ENCODE peak calls at places on chromosomes 11 and 22, in six cellular contexts. One of them, this sample, is unnamed. For H3K27me3, the result is how much of the 10 kb centered on the place peaks cover.

GRCh38 chr11:111272420-111272819 is 25.9 kb upstream of the POU2AF3 start:
- DNase-seq in psoas muscle: no peak
- DNase-seq in brain microvascular endothelial cell: no peak
- DNase-seq in PC-3: no peak
- DNase-seq in keratinocyte: no peak
- DNase-seq in IMR-90: no peak
- DNase-seq in this sample: no peak

GRCh38 chr11:2794947-2795346 is 90.6 kb downstream of the CDKN1C start:
- DNase-seq in psoas muscle: peak
- DNase-seq in brain microvascular endothelial cell: no peak
- DNase-seq in PC-3: no peak
- DNase-seq in keratinocyte: no peak
- DNase-seq in IMR-90: no peak
- DNase-seq in this sample: peak

GRCh38 chr22:24871611-24872205 is 65.7 kb downstream of the SGSM1 start:
- DNase-seq in psoas muscle: no peak
- DNase-seq in brain microvascular endothelial cell: no peak
- DNase-seq in PC-3: no peak
- DNase-seq in keratinocyte: no peak
- DNase-seq in IMR-90: no peak
- DNase-seq in this sample: no peak

GRCh38 chr11:69242583-69242940 is 51.4 kb upstream of the MYEOV start:
- DNase-seq in psoas muscle: no peak
- DNase-seq in brain microvascular endothelial cell: no peak
- DNase-seq in PC-3: no peak
- DNase-seq in keratinocyte: no peak
- DNase-seq in IMR-90: no peak
- DNase-seq in this sample: no peak

GRCh38 chr11:132644511-132644910 is 887.8 kb downstream of the OPCML start:
- DNase-seq in psoas muscle: no peak
- DNase-seq in brain microvascular endothelial cell: no peak
- DNase-seq in PC-3: no peak
- DNase-seq in keratinocyte: no peak
- DNase-seq in IMR-90: no peak
- DNase-seq in this sample: no peak

GRCh38 chr11:34855021-34855753 is 61.0 kb downstream of the APIP start:
- DNase-seq in psoas muscle: no peak
- DNase-seq in brain microvascular endothelial cell: no peak
- DNase-seq in PC-3: peak
- DNase-seq in keratinocyte: no peak
- DNase-seq in IMR-90: no peak
- DNase-seq in this sample: no peak

GRCh38 chr11:20596629-20597129 is 2.7 kb upstream of the SLC6A5 start:
- DNase-seq in psoas muscle: no peak
- DNase-seq in brain microvascular endothelial cell: no peak
- DNase-seq in PC-3: no peak
- DNase-seq in keratinocyte: no peak
- DNase-seq in IMR-90: no peak
- DNase-seq in this sample: no peak

GRCh38 chr11:76030973-76031590 is 175.2 kb downstream of the WNT11 start:
- DNase-seq in psoas muscle: no peak
- DNase-seq in brain microvascular endothelial cell: peak
- DNase-seq in PC-3: peak
- DNase-seq in keratinocyte: no peak
- DNase-seq in IMR-90: no peak
- DNase-seq in this sample: no peak

GRCh38 chr22:49402169-49402568 is 425.5 kb downstream of the BRD1 start:
- DNase-seq in psoas muscle: no peak
- DNase-seq in brain microvascular endothelial cell: no peak
- DNase-seq in PC-3: no peak
- DNase-seq in keratinocyte: no peak
- DNase-seq in IMR-90: no peak
- DNase-seq in this sample: no peak

GRCh38 chr11:83694191-83694905 is 408.2 kb upstream of the CCDC90B start:
- DNase-seq in psoas muscle: no peak
- DNase-seq in brain microvascular endothelial cell: no peak
- DNase-seq in PC-3: no peak
- DNase-seq in keratinocyte: no peak
- DNase-seq in IMR-90: no peak
- DNase-seq in this sample: no peak

GRCh38 chr11:83693279-83693992 is 407.3 kb upstream of the CCDC90B start:
- DNase-seq in psoas muscle: no peak
- DNase-seq in brain microvascular endothelial cell: no peak
- DNase-seq in PC-3: no peak
- DNase-seq in keratinocyte: no peak
- DNase-seq in IMR-90: no peak
- DNase-seq in this sample: no peak

GRCh38 chr11:83687787-83688186 is 401.6 kb upstream of the CCDC90B start:
- DNase-seq in psoas muscle: no peak
- DNase-seq in brain microvascular endothelial cell: no peak
- DNase-seq in PC-3: no peak
- DNase-seq in keratinocyte: no peak
- DNase-seq in IMR-90: no peak
- DNase-seq in this sample: no peak

GRCh38 chr11:83689062-83689461 is 402.9 kb upstream of the CCDC90B start:
- DNase-seq in psoas muscle: no peak
- DNase-seq in brain microvascular endothelial cell: no peak
- DNase-seq in PC-3: no peak
- DNase-seq in keratinocyte: no peak
- DNase-seq in IMR-90: no peak
- DNase-seq in this sample: no peak

DNA sequence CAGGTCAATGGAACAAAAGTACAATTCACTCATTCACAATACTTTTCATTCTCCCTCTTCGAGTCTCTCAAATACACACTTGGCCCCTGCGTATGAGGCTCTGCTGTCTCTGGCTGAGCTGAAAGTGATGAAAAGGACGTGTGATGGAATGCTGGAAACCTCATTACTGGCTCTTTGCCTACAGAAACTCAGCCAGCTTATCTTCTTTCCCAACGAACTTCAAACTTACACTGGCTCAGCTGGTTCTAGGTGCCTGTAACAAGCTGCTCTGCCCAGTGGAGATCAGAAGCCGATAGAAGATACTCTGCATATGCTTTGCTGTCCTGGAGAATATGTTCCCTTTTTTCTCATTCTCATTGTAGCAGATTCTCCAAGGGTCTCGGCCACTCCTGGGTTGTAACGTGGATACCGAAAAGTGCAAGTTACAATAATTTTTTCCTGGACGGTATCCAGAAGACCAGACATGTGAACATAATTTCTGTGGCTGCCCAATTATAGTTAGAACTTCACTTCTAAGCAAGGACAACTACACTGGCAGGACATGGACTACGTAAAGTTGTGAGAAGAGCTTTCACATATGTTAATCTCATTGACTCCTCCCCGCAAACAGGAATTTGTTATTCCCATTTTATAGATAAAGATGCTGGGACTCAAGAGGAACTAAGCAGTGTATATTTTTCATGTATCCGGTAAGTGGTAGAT is 405.4 kb upstream of the CCDC90B start:
- DNase-seq in psoas muscle: no peak
- DNase-seq in brain microvascular endothelial cell: peak
- DNase-seq in PC-3: no peak
- DNase-seq in keratinocyte: no peak
- DNase-seq in IMR-90: no peak
- DNase-seq in this sample: peak
- H3K27ac ChIP-seq in psoas muscle: no peak
- H3K27ac ChIP-seq in brain microvascular endothelial cell: no peak
- H3K27ac ChIP-seq in PC-3: no peak
- H3K27ac ChIP-seq in keratinocyte: no peak
- H3K27ac ChIP-seq in IMR-90: no peak
- H3K27ac ChIP-seq in this sample: no peak

GRCh38 chr11:8218840-8219239 is 44.8 kb downstream of the LMO1 start:
- DNase-seq in psoas muscle: no peak
- DNase-seq in brain microvascular endothelial cell: no peak
- DNase-seq in PC-3: no peak
- DNase-seq in keratinocyte: no peak
- DNase-seq in IMR-90: no peak
- DNase-seq in this sample: no peak
- TF ChIP-seq CTCF in psoas muscle: no peak
- TF ChIP-seq CTCF in brain microvascular endothelial cell: peak
- TF ChIP-seq CTCF in PC-3: no peak
- TF ChIP-seq CTCF in keratinocyte: no peak
- TF ChIP-seq CTCF in IMR-90: no peak
- TF ChIP-seq CTCF in this sample: no peak

GRCh38 chr11:29318134-29318845 is 698.5 kb downstream of the KCNA4 start:
- DNase-seq in psoas muscle: no peak
- DNase-seq in brain microvascular endothelial cell: peak
- DNase-seq in PC-3: peak
- DNase-seq in keratinocyte: no peak
- DNase-seq in IMR-90: peak
- DNase-seq in this sample: no peak
- H3K27me3 ChIP-seq in psoas muscle: under half
- H3K27me3 ChIP-seq in brain microvascular endothelial cell: under half
- H3K27me3 ChIP-seq in PC-3: under half
- H3K27me3 ChIP-seq in keratinocyte: under half
- H3K27me3 ChIP-seq in IMR-90: under half
- H3K27me3 ChIP-seq in this sample: under half

DNA sequence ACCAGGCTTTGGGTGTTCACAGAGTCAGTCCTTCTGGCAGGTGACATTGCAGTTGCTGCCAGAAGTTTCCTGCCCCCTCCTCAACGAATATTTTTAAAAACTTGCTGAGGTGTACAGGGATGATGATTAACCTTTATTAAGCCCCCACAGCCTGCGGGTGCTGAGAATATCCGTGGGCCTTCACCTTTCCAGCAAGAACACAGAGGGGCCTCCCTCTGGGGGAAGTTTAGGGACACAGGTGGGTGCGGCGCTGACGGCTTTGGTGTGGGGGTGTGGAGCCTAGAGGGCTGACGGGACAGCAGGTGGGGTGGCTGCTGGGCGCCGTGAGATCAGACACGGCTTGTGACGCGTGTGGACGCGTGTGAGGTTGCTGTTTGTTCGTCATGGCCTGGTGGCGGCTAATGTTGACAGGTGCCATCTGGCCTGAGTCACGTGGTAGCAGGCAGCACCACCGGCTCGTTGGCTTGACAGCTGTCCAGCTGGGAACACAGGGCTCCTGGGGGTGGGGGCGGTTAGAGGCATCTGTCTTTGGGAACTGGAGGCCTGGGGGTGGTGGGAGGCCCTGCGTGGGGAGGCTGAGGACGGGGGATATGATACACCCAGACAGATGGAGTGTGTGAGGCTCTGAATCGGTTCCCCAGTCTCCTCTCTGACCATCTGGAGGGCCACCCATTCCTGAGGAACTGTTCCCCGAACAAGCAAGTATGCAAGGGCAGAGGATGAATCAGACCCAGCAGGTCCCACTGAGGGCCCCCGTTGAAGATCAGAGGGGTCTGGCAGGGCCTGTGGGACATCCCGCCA is 12.5 kb upstream of the LRRC10B start:
- DNase-seq in psoas muscle: peak
- DNase-seq in brain microvascular endothelial cell: no peak
- DNase-seq in PC-3: no peak
- DNase-seq in keratinocyte: no peak
- DNase-seq in IMR-90: peak
- DNase-seq in this sample: no peak
- H3K27ac ChIP-seq in psoas muscle: no peak
- H3K27ac ChIP-seq in brain microvascular endothelial cell: no peak
- H3K27ac ChIP-seq in PC-3: no peak
- H3K27ac ChIP-seq in keratinocyte: no peak
- H3K27ac ChIP-seq in IMR-90: no peak
- H3K27ac ChIP-seq in this sample: no peak

GRCh38 chr22:23531966-23532735 is 47.9 kb downstream of the IGLL1 start:
- DNase-seq in psoas muscle: no peak
- DNase-seq in brain microvascular endothelial cell: no peak
- DNase-seq in PC-3: no peak
- DNase-seq in keratinocyte: no peak
- DNase-seq in IMR-90: no peak
- DNase-seq in this sample: no peak

GRCh38 chr22:23533771-23534191 is 46.3 kb downstream of the IGLL1 start:
- DNase-seq in psoas muscle: no peak
- DNase-seq in brain microvascular endothelial cell: no peak
- DNase-seq in PC-3: no peak
- DNase-seq in keratinocyte: no peak
- DNase-seq in IMR-90: no peak
- DNase-seq in this sample: no peak

GRCh38 chr22:23534201-23534850 is 45.8 kb downstream of the IGLL1 start:
- DNase-seq in psoas muscle: no peak
- DNase-seq in brain microvascular endothelial cell: no peak
- DNase-seq in PC-3: no peak
- DNase-seq in keratinocyte: no peak
- DNase-seq in IMR-90: no peak
- DNase-seq in this sample: no peak

GRCh38 chr22:23532756-23533155 is 47.3 kb downstream of the IGLL1 start:
- DNase-seq in psoas muscle: no peak
- DNase-seq in brain microvascular endothelial cell: no peak
- DNase-seq in PC-3: no peak
- DNase-seq in keratinocyte: no peak
- DNase-seq in IMR-90: no peak
- DNase-seq in this sample: no peak

GRCh38 chr22:23533328-23533762 is 46.7 kb downstream of the IGLL1 start:
- DNase-seq in psoas muscle: no peak
- DNase-seq in brain microvascular endothelial cell: peak
- DNase-seq in PC-3: no peak
- DNase-seq in keratinocyte: no peak
- DNase-seq in IMR-90: peak
- DNase-seq in this sample: no peak
- TF ChIP-seq CTCF in psoas muscle: no peak
- TF ChIP-seq CTCF in brain microvascular endothelial cell: peak
- TF ChIP-seq CTCF in PC-3: no peak
- TF ChIP-seq CTCF in keratinocyte: peak
- TF ChIP-seq CTCF in IMR-90: peak
- TF ChIP-seq CTCF in this sample: peak

DNA sequence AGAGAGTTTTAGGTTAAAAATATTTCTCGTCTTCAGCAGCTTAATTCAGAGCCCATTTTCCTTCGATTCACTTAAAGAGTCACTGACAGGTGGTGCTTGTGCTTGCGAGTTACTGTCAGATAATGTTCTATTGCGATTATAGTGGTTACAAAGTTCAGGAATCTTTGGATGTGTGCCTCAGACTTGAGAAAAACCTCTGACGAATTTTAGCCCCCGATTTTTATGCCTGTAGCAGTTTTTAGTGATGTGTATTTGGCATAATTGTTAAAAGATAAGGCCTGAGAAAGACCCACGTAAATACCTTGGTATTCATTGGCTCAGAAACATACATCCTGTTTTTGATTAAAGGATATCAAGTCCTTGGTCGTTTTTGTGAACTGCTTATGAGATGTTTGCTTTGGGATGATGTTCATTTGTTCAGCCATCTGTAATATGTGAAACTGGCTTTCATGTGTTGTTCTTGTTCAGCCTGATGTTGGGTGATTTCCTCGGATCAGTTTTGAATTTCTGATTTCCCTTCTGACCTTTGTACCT is 120.7 kb downstream of the HIPK3 start:
- DNase-seq in psoas muscle: no peak
- DNase-seq in brain microvascular endothelial cell: no peak
- DNase-seq in PC-3: peak
- DNase-seq in keratinocyte: no peak
- DNase-seq in IMR-90: peak
- DNase-seq in this sample: no peak
- H3K27me3 ChIP-seq in psoas muscle: under half
- H3K27me3 ChIP-seq in brain microvascular endothelial cell: under half
- H3K27me3 ChIP-seq in PC-3: under half
- H3K27me3 ChIP-seq in keratinocyte: under half
- H3K27me3 ChIP-seq in IMR-90: under half
- H3K27me3 ChIP-seq in this sample: under half

This sample was measured in uterus.